ENCODE peak calls at places on chromosomes 12 and 14, in four cellular contexts. One of them, this sample, is unnamed.

GRCh38 chr12:62732861-62733427 is 202.0 kb downstream of the PPM1H start:
- DNase-seq in SK-N-SH: no peak
- DNase-seq in HepG2: no peak
- DNase-seq in GM12878: no peak
- DNase-seq in this sample: no peak

GRCh38 chr12:53695148-53696138 is 19.6 kb upstream of the ATP5MC2 start:
- DNase-seq in HepG2: no peak
- DNase-seq in GM12878: no peak
- DNase-seq in SK-N-SH: peak
- DNase-seq in this sample: no peak

GRCh38 chr14:91748049-91748448 is 16.2 kb upstream of the CATSPERB start:
- DNase-seq in GM12878: no peak
- DNase-seq in HepG2: no peak
- DNase-seq in SK-N-SH: no peak
- DNase-seq in this sample: no peak

GRCh38 chr12:2959508-2960431 is 573 bp downstream of the TEAD4 start:
- DNase-seq in GM12878: no peak
- DNase-seq in HepG2: peak
- DNase-seq in SK-N-SH: peak
- DNase-seq in this sample: peak

GRCh38 chr12:118958520-118958919 is 22.8 kb upstream of the SRRM4 start:
- DNase-seq in GM12878: no peak
- DNase-seq in SK-N-SH: no peak
- DNase-seq in HepG2: no peak
- DNase-seq in this sample: no peak

GRCh38 chr12:646303-647038 is 16.8 kb downstream of the NINJ2 start:
- DNase-seq in GM12878: no peak
- DNase-seq in SK-N-SH: no peak
- DNase-seq in HepG2: peak
- DNase-seq in this sample: no peak

GRCh38 chr12:108348842-108349241 is 9.7 kb upstream of the CMKLR1 start:
- DNase-seq in HepG2: no peak
- DNase-seq in GM12878: no peak
- DNase-seq in SK-N-SH: no peak
- DNase-seq in this sample: no peak

GRCh38 chr14:68506021-68506644 is 286.7 kb downstream of the ZFP36L1 start:
- DNase-seq in HepG2: no peak
- DNase-seq in GM12878: no peak
- DNase-seq in SK-N-SH: no peak
- DNase-seq in this sample: no peak

GRCh38 chr14:74552623-74553022 is 59.1 kb downstream of the ISCA2 start:
- DNase-seq in HepG2: no peak
- DNase-seq in GM12878: no peak
- DNase-seq in SK-N-SH: peak
- DNase-seq in this sample: no peak

GRCh38 chr12:78431931-78432330 is 432.6 kb upstream of the SYT1 start:
- DNase-seq in SK-N-SH: no peak
- DNase-seq in GM12878: no peak
- DNase-seq in HepG2: no peak
- DNase-seq in this sample: no peak
- TF ChIP-seq TCF12 in SK-N-SH: no peak
- TF ChIP-seq TCF12 in GM12878: no peak
- TF ChIP-seq TCF12 in HepG2: no peak
- TF ChIP-seq TCF12 in this sample: no peak

GRCh38 chr14:100586520-100587247 is 533 bp downstream of the BEGAIN start:
- DNase-seq in SK-N-SH: peak
- DNase-seq in GM12878: no peak
- DNase-seq in HepG2: no peak
- DNase-seq in this sample: peak
- TF ChIP-seq TCF12 in SK-N-SH: no peak
- TF ChIP-seq TCF12 in GM12878: no peak
- TF ChIP-seq TCF12 in HepG2: no peak
- TF ChIP-seq TCF12 in this sample: no peak

GRCh38 chr14:93953739-93954515 is 22.4 kb downstream of the ASB2 start:
- DNase-seq in SK-N-SH: no peak
- DNase-seq in GM12878: no peak
- DNase-seq in HepG2: no peak
- DNase-seq in this sample: no peak

GRCh38 chr14:93956514-93957332 is 19.6 kb downstream of the ASB2 start:
- DNase-seq in GM12878: no peak
- DNase-seq in SK-N-SH: no peak
- DNase-seq in HepG2: no peak
- DNase-seq in this sample: no peak

GRCh38 chr14:93954516-93954830 is 21.9 kb downstream of the ASB2 start:
- DNase-seq in SK-N-SH: no peak
- DNase-seq in GM12878: no peak
- DNase-seq in HepG2: no peak
- DNase-seq in this sample: no peak

GRCh38 chr14:93956082-93956481 is 20.3 kb downstream of the ASB2 start:
- DNase-seq in SK-N-SH: no peak
- DNase-seq in HepG2: no peak
- DNase-seq in GM12878: no peak
- DNase-seq in this sample: no peak

DNA sequence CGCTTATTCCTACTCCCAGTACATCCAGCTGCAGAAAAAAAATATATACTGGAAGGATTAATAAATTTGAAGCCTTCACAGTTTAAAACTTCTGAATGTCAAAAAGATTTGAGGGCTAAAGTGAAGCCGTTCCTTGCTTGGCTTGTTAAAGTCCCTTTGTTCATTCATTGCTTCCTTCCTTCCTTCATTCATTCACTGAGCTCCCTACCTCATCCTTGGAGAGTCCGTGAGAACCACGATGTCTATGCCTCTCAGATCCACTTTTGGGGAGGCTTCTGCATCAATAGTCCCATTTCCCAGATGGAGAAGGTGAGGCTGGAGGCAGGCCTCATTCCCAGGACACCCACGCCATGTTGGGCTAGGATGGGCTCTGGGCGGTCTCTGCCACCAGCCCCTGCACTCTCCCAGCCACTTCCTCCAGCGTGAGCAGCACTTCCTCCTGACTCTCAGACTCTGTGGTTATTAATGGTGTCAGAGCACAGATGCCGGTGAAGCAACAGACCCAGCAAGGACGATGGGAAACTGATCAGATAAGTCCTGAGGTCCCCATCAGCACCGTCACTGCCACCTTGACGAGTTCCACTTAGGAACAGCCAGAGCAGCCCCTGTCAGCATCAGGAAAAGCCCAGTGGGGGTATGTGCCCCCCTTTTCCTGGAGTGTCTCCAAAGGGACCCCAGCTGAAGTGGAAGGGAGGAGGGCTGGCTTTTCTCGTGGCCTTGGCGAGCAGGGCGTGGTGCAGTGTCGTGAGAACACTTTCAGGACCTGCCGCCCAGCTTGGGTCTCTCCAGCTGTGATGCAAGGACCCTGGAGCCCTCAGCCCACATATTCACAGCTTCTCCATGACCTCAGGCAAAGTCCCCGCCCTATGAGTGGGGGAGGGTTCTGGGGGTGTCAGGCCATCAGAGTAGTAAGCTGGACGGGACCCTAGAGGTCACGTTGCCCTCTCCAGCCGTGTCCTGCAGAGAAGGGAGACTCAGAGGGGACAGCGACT is 21.2 kb downstream of the ASB2 start:
- DNase-seq in GM12878: no peak
- DNase-seq in SK-N-SH: peak
- DNase-seq in HepG2: no peak
- DNase-seq in this sample: no peak
- TF ChIP-seq TCF12 in GM12878: peak
- TF ChIP-seq TCF12 in SK-N-SH: no peak
- TF ChIP-seq TCF12 in HepG2: no peak
- TF ChIP-seq TCF12 in this sample: no peak

GRCh38 chr14:23763394-23763793 is 127.2 kb downstream of the DHRS2 start:
- DNase-seq in SK-N-SH: no peak
- DNase-seq in HepG2: no peak
- DNase-seq in GM12878: no peak
- DNase-seq in this sample: no peak

DNA sequence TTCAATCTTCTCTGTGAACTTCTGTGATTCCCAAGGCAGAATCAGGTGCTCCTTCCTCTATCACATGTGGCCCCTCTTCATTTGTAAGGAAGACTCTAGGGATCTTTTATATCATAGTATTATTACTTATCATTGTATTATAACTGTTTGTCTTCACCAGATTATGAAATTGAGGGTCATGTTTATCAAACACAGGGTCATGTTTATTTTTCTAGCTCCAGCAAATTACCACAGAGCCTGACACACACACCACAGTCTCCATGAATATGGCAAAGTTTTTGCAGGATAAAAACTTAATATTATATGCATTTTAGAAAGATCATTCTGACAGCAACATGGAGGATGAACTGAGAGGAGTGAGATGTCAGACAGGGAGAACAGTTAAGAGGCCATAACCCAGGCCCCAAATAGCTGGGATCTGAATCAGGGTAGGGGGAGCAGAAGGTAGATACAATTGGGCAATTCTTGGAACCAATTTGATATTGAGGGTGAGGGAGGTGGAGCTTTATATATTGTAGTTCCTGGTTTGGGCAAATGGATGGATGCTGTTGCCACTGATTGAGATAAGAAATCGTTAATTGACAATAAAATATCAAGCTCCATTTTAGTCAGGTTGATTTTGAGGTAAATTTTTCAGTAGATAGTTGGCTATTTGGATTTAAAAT is 130.7 kb downstream of the DHRS2 start:
- DNase-seq in GM12878: no peak
- DNase-seq in HepG2: no peak
- DNase-seq in SK-N-SH: no peak
- DNase-seq in this sample: no peak
- TF ChIP-seq TCF12 in GM12878: no peak
- TF ChIP-seq TCF12 in HepG2: no peak
- TF ChIP-seq TCF12 in SK-N-SH: no peak
- TF ChIP-seq TCF12 in this sample: no peak

GRCh38 chr12:79300199-79300568 is 390.6 kb downstream of the PAWR start:
- DNase-seq in GM12878: no peak
- DNase-seq in HepG2: peak
- DNase-seq in SK-N-SH: no peak
- DNase-seq in this sample: no peak
- TF ChIP-seq TCF12 in GM12878: no peak
- TF ChIP-seq TCF12 in HepG2: no peak
- TF ChIP-seq TCF12 in SK-N-SH: no peak
- TF ChIP-seq TCF12 in this sample: no peak

GRCh38 chr12:100737168-100737567 is 57.4 kb upstream of the ANO4 start:
- DNase-seq in GM12878: no peak
- DNase-seq in SK-N-SH: no peak
- DNase-seq in HepG2: no peak
- DNase-seq in this sample: no peak

GRCh38 chr12:100738086-100738485 is 56.5 kb upstream of the ANO4 start:
- DNase-seq in SK-N-SH: no peak
- DNase-seq in HepG2: no peak
- DNase-seq in GM12878: no peak
- DNase-seq in this sample: no peak

DNA sequence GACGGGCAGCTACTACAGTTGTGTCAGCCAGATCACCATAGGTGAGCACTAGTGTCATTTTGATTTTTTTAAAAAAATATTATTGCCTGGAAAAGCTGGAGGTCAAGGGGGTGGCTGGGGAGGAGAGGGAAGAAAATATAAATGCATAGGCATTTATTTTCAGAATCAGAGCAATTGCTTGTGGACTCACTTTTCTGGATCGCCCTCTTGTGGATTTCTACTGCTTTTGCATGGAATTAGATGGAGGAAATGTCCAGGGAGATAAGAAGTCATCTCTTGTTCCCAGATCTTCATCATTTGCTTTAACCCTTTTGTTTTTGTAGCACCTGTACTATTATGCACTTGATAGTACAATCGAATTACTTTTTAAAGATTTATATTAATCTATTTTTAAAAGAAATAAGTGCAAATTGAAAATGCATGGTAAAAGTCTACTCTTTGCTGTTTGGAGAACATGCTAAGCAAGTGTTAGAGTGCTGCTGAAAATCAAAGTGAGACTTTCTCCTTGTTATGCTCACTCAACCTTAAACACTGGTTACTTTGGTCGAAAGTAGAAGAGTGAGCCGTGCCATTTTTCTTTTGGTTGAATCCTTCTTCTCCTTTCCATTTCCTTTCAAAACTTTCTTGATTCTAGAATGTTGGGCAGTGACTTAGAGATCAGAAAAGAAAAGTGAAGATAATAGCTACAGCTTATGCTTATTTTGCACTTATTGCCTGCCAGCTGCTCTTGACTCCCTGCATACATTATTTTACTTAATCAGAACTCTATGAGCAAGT is 60.6 kb upstream of the ANO4 start:
- DNase-seq in SK-N-SH: no peak
- DNase-seq in HepG2: peak
- DNase-seq in GM12878: no peak
- DNase-seq in this sample: no peak
- TF ChIP-seq TCF12 in SK-N-SH: no peak
- TF ChIP-seq TCF12 in HepG2: no peak
- TF ChIP-seq TCF12 in GM12878: no peak
- TF ChIP-seq TCF12 in this sample: no peak

GRCh38 chr14:67418368-67419174 is 6.6 kb upstream of the PLEK2 start:
- DNase-seq in HepG2: no peak
- DNase-seq in GM12878: no peak
- DNase-seq in SK-N-SH: no peak
- DNase-seq in this sample: no peak

GRCh38 chr14:67423424-67423823 is 11.5 kb upstream of the PLEK2 start:
- DNase-seq in HepG2: no peak
- DNase-seq in SK-N-SH: no peak
- DNase-seq in GM12878: no peak
- DNase-seq in this sample: no peak

GRCh38 chr14:67417633-67418032 is 5.7 kb upstream of the PLEK2 start:
- DNase-seq in GM12878: no peak
- DNase-seq in HepG2: no peak
- DNase-seq in SK-N-SH: no peak
- DNase-seq in this sample: no peak

GRCh38 chr14:67421356-67422224 is 9.6 kb upstream of the PLEK2 start:
- DNase-seq in GM12878: no peak
- DNase-seq in HepG2: no peak
- DNase-seq in SK-N-SH: no peak
- DNase-seq in this sample: no peak

GRCh38 chr14:67420102-67420739 is 8.3 kb upstream of the PLEK2 start:
- DNase-seq in SK-N-SH: no peak
- DNase-seq in HepG2: peak
- DNase-seq in GM12878: no peak
- DNase-seq in this sample: peak
- TF ChIP-seq TCF12 in SK-N-SH: no peak
- TF ChIP-seq TCF12 in HepG2: no peak
- TF ChIP-seq TCF12 in GM12878: no peak
- TF ChIP-seq TCF12 in this sample: no peak

GRCh38 chr14:23573384-23573783 is 5.2 kb downstream of the JPH4 start:
- DNase-seq in GM12878: no peak
- DNase-seq in HepG2: no peak
- DNase-seq in SK-N-SH: no peak
- DNase-seq in this sample: no peak
- TF ChIP-seq TCF12 in GM12878: no peak
- TF ChIP-seq TCF12 in HepG2: no peak
- TF ChIP-seq TCF12 in SK-N-SH: no peak
- TF ChIP-seq TCF12 in this sample: no peak